ENCODE peak calls at places on chromosomes 7 and 10, in seven cellular contexts. L, Q, K, E, Z, D and H are unnamed samples.

GRCh38 chr10:77898323-77899079 is 28.1 kb downstream of the DLG5 start:
- DNase-seq in L (peak), Q (no peak), K (no peak), E (peak), Z (no peak), D (no peak), H (peak)

GRCh38 chr10:10353326-10353725 is 664.3 kb upstream of the CELF2 start:
- DNase-seq in L (no peak), Q (no peak), K (no peak), E (peak), Z (no peak), D (no peak), H (no peak)

GRCh38 chr7:124752310-124752709 is 13.3 kb downstream of the GPR37 start:
- DNase-seq in L (no peak), Q (no peak), K (no peak), E (no peak), Z (peak), D (no peak), H (no peak)

GRCh38 chr10:126397640-126398382 is 9.5 kb upstream of the ADAM12 start:
- DNase-seq in L (no peak), Q (no peak), K (no peak), E (peak), Z (peak), D (peak), H (no peak)

GRCh38 chr7:133691727-133692450 is 435.3 kb upstream of the LRGUK start:
- DNase-seq in L (no peak), Q (no peak), K (no peak), E (no peak), Z (peak), D (peak), H (no peak)

GRCh38 chr10:34967411-34967880 is 122.7 kb downstream of the CUL2 start:
- DNase-seq in L (no peak), Q (no peak), K (no peak), E (no peak), Z (peak), D (no peak), H (peak)

GRCh38 chr10:70668454-70668970 is 3.8 kb upstream of the ADAMTS14 start:
- DNase-seq in L (no peak), Q (no peak), K (no peak), E (no peak), Z (peak), D (no peak), H (no peak)

GRCh38 chr7:104894998-104895850 is 118.8 kb upstream of the KMT2E start:
- DNase-seq in L (no peak), Q (no peak), K (no peak), E (no peak), Z (no peak), D (no peak), H (no peak)

GRCh38 chr10:78336402-78336791 is 302.7 kb downstream of the RPS24 start:
- DNase-seq in L (peak), Q (no peak), K (no peak), E (no peak), Z (peak), D (peak), H (peak)

GRCh38 chr10:123154943-123155505 is 822 bp downstream of the BUB3 start:
- DNase-seq in L (no peak), Q (peak), K (peak), E (no peak), Z (peak), D (peak), H (no peak)

GRCh38 chr10:102643346-102644065 is 773 bp upstream of the TRIM8 start:
- DNase-seq in L (peak), Q (peak), K (peak), E (peak), Z (peak), D (peak), H (peak)

GRCh38 chr10:79182763-79183467 is 114.1 kb downstream of the ZMIZ1 start:
- DNase-seq in L (no peak), Q (no peak), K (no peak), E (no peak), Z (no peak), D (no peak), H (peak)

GRCh38 chr7:149714910-149715471 is 58.4 kb downstream of the ZNF467 start:
- DNase-seq in L (peak), Q (no peak), K (no peak), E (no peak), Z (peak), D (no peak), H (no peak)

GRCh38 chr10:74337330-74338016 is 186.5 kb downstream of the ADK start:
- DNase-seq in L (no peak), Q (no peak), K (no peak), E (no peak), Z (no peak), D (no peak), H (no peak)

GRCh38 chr10:62166331-62167154 is 102.1 kb downstream of the RTKN2 start:
- DNase-seq in L (no peak), Q (no peak), K (no peak), E (no peak), Z (peak), D (peak), H (peak)

GRCh38 chr7:105470090-105470489 is 52.0 kb downstream of the PUS7 start:
- DNase-seq in L (no peak), Q (no peak), K (no peak), E (no peak), Z (peak), D (no peak), H (no peak)

GRCh38 chr7:20783716-20784310 is 2.9 kb downstream of the SP8 start:
- DNase-seq in L (peak), Q (peak), K (no peak), E (peak), Z (no peak), D (peak), H (no peak)

GRCh38 chr10:46538155-46538554 is 18.3 kb downstream of the GPRIN2 start:
- DNase-seq in L (no peak), Q (no peak), K (no peak), E (no peak), Z (no peak), D (no peak), H (no peak)

GRCh38 chr7:20267482-20267881 is 50.3 kb upstream of the MACC1 start:
- DNase-seq in L (no peak), Q (peak), K (no peak), E (peak), Z (no peak), D (no peak), H (peak)

GRCh38 chr10:7686351-7687171 is 16.6 kb upstream of the ITIH2 start:
- DNase-seq in L (no peak), Q (no peak), K (no peak), E (no peak), Z (no peak), D (no peak), H (no peak)

GRCh38 chr7:69651101-69651590 is 52.9 kb downstream of the AUTS2 start:
- DNase-seq in L (no peak), Q (no peak), K (no peak), E (no peak), Z (no peak), D (no peak), H (no peak)

GRCh38 chr7:40717242-40717641 is 582.4 kb downstream of the SUGCT start:
- DNase-seq in L (peak), Q (peak), K (peak), E (peak), Z (peak), D (no peak), H (peak)

GRCh38 chr10:128631801-128632241 is 505.6 kb upstream of the MKI67 start:
- DNase-seq in L (no peak), Q (no peak), K (peak), E (peak), Z (no peak), D (peak), H (no peak)

GRCh38 chr10:32413513-32413912 is 32.4 kb upstream of the CCDC7 start:
- DNase-seq in L (no peak), Q (no peak), K (peak), E (no peak), Z (peak), D (peak), H (no peak)

GRCh38 chr7:158176561-158177173 is 411.0 kb downstream of the PTPRN2 start:
- DNase-seq in L (no peak), Q (no peak), K (no peak), E (no peak), Z (no peak), D (no peak), H (no peak)

GRCh38 chr7:74026406-74027123 is 1.4 kb upstream of the ELN start:
- DNase-seq in L (peak), Q (peak), K (peak), E (peak), Z (peak), D (peak), H (peak)

GRCh38 chr10:80408198-80409085 is at the start of gene PRXL2A:
- DNase-seq in L (peak), Q (peak), K (no peak), E (peak), Z (no peak), D (peak), H (peak)

GRCh38 chr7:110388451-110388850 is 702.5 kb upstream of the LRRN3 start:
- DNase-seq in L (no peak), Q (no peak), K (no peak), E (no peak), Z (no peak), D (no peak), H (no peak)

GRCh38 chr7:44307905-44308740 is 17.3 kb downstream of the CAMK2B start:
- DNase-seq in L (peak), Q (peak), K (no peak), E (no peak), Z (no peak), D (no peak), H (no peak)

GRCh38 chr7:138008588-138009349 is 6.9 kb upstream of the CREB3L2 start:
- DNase-seq in L (peak), Q (peak), K (peak), E (peak), Z (peak), D (peak), H (no peak)

GRCh38 chr10:110158051-110159005 is 49.1 kb upstream of the MXI1 start:
- DNase-seq in L (no peak), Q (peak), K (no peak), E (no peak), Z (no peak), D (no peak), H (no peak)

GRCh38 chr10:129042747-129043146 is 424.3 kb upstream of the MGMT start:
- DNase-seq in L (no peak), Q (no peak), K (no peak), E (no peak), Z (no peak), D (no peak), H (no peak)

GRCh38 chr10:6875229-6875544 is 295.1 kb upstream of the PRKCQ start:
- DNase-seq in L (no peak), Q (no peak), K (no peak), E (no peak), Z (no peak), D (no peak), H (no peak)

GRCh38 chr7:45888185-45888992 is at the start of gene IGFBP1:
- DNase-seq in L (no peak), Q (peak), K (no peak), E (peak), Z (peak), D (peak), H (peak)

GRCh38 chr7:47266799-47267198 is 315.1 kb downstream of the TNS3 start:
- DNase-seq in L (peak), Q (no peak), K (no peak), E (no peak), Z (peak), D (no peak), H (peak)

GRCh38 chr7:47267346-47267745 is 314.6 kb downstream of the TNS3 start:
- DNase-seq in L (no peak), Q (no peak), K (no peak), E (no peak), Z (no peak), D (no peak), H (no peak)

GRCh38 chr7:47265621-47266020 is 316.3 kb downstream of the TNS3 start:
- DNase-seq in L (no peak), Q (no peak), K (no peak), E (no peak), Z (no peak), D (no peak), H (no peak)

GRCh38 chr7:47264021-47264651 is 317.8 kb downstream of the TNS3 start:
- DNase-seq in L (peak), Q (no peak), K (no peak), E (no peak), Z (no peak), D (no peak), H (no peak)

DNA sequence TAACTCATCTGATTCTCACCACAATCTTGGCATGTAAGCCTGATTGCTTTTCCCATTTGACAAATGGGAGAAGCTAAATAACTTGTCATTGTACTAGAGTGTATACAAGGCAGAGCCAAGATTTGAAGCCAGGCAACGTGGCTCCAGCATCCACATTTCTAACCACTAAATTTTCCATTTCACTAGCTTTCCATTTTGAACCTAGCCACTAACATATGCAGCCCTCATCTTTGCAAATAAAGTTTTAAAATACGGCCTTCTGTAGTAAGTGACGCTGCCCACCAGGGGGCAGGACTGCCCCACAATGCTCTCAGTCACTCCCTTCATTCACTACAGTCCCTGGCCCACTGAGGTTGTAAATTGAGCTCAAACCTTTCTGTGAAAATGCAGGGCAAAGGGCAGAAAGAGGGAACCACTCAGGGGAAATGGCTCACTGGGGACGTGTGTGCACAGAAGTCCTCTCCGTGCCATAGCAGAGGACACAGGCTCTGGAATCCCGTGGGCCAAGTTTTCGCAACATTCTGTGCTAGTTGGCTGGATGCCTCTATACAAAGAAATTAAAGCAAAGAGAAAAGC is 315.7 kb downstream of the TNS3 start:
- DNase-seq in L (peak), Q (peak), K (peak), E (peak), Z (peak), D (peak), H (peak)
- H3K9ac ChIP-seq in L (peak), Q (no peak), K (no peak), E (no peak), Z (no peak), D (peak), H (no peak)

DNA sequence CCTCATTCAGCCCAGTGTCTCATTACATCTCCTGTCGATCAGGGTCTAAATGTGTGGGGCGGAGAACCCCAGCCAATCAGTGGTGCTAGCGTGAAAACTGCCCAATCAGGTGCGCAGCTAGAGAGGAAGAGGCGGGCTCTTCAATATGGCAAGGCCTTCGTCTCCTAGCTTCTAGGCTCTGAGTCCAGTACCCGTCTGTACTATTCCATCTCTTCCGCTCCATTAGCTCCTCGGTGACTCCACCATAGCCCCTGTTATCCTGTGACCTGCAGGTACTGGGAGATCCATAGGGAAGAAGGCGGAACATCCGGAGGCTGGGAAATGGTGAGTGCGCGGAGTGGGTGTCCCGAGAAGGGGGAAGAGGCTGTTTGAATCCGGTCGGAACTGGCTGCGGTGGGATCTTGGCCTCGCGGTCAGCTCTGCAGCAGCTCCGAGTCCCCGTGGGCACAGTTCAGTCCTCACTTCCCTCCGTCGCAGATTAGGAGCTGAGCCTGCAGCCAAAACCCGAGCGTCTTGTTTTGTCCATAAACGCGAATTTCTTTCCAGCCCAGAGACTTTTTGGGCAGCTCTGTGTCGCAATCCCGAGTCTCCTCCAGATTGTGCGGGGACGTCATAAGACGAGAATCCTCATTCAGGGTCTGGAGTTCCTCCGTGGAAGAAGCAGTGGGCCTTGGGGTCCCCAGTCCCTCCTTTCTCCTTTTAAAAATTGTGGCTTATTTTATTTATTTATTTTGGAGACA is at the start of gene ZNF727:
- DNase-seq in L (peak), Q (no peak), K (no peak), E (no peak), Z (no peak), D (no peak), H (no peak)
- H3K9ac ChIP-seq in L (peak), Q (no peak), K (no peak), E (no peak), Z (no peak), D (peak), H (peak)

GRCh38 chr10:113133497-113133896 is 183.4 kb downstream of the TCF7L2 start:
- DNase-seq in L (no peak), Q (no peak), K (no peak), E (no peak), Z (peak), D (peak), H (no peak)

GRCh38 chr10:113131611-113132330 is 181.7 kb downstream of the TCF7L2 start:
- DNase-seq in L (no peak), Q (no peak), K (no peak), E (peak), Z (peak), D (peak), H (no peak)

GRCh38 chr10:113135025-113135424 is 185.0 kb downstream of the TCF7L2 start:
- DNase-seq in L (no peak), Q (peak), K (no peak), E (peak), Z (no peak), D (no peak), H (no peak)

GRCh38 chr10:113129117-113129516 is 179.1 kb downstream of the TCF7L2 start:
- DNase-seq in L (no peak), Q (no peak), K (no peak), E (peak), Z (no peak), D (no peak), H (no peak)

GRCh38 chr10:113132651-113133088 is 182.6 kb downstream of the TCF7L2 start:
- DNase-seq in L (no peak), Q (peak), K (no peak), E (peak), Z (peak), D (peak), H (no peak)
- H3K9ac ChIP-seq in L (no peak), Q (no peak), K (no peak), E (no peak), Z (no peak), D (peak), H (no peak)

DNA sequence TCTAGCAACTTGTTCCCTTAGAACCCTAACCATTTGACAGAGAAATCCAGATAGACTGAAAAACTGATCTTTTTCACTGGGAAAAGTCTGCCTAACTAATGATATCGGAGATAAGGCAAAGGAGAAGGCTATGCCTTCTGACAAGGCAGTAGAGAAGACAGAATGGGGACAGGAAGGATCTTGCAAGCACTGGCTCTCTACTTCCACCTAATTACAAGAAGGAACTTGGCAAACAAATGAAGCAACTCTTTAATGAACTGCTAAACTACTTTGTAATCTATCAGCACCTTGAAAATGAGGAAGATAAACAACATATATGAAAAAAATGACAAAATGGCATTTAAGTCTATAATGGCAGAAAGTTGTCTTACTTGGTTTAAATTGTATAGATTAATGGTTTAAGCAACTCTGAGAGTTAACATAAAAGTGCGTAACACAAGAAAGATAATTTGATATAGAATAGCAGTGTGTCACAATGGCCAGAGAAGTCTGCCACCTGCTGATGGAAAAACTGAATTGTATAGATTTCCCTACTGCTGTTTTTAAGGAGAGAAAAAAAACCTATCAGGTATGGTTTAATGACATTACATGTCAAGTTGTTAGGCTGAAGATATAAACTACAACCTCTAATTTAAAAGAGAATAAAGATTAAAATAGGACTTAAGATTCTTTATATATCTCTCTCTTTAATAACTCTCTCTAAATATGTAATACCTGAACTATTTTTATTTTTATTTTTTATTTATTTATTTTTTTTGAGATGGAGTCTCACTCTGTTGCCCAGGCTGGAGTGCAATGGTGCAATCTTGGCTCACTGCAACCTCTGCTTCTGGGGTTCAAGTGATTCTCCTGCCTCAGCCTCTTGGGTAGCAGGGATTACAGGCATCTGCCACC is 11.9 kb downstream of the NT5C3A start:
- DNase-seq in L (peak), Q (no peak), K (peak), E (peak), Z (peak), D (peak), H (no peak)
- H3K9ac ChIP-seq in L (peak), Q (no peak), K (no peak), E (no peak), Z (no peak), D (peak), H (no peak)

GRCh38 chr7:72336382-72336886 is 75.7 kb downstream of the CALN1 start:
- DNase-seq in L (no peak), Q (peak), K (no peak), E (peak), Z (no peak), D (no peak), H (no peak)
- H3K9ac ChIP-seq in L (no peak), Q (no peak), K (no peak), E (no peak), Z (no peak), D (no peak), H (no peak)